ENCODE peak calls at places on chromosomes 5 and 9, in seven cellular contexts. N is A549, O is tibial nerve, X is SJSA1, G is choroid plexus epithelial cell, F is cardiac muscle cell, S is uterus. W is an unnamed sample.

GRCh38 chr5:170795154-170795553 is 11.6 kb downstream of the GABRP start:
- DNase-seq in N (no peak), O (no peak), X (no peak), G (no peak), F (no peak), S (no peak), W (no peak)

GRCh38 chr9:107277801-107278200 is 5.3 kb upstream of the RAD23B start:
- DNase-seq in N (no peak), O (no peak), X (no peak), G (no peak), F (no peak), S (no peak), W (no peak)

GRCh38 chr9:87672586-87672985 is 53.3 kb upstream of the CTSL start:
- DNase-seq in N (no peak), O (no peak), X (no peak), G (no peak), F (no peak), S (no peak), W (no peak)

GRCh38 chr9:19116391-19116790 is 10.9 kb downstream of the PLIN2 start:
- DNase-seq in N (no peak), O (no peak), X (no peak), G (peak), F (peak), S (no peak), W (peak)

GRCh38 chr5:141608557-141608956 is 10.2 kb downstream of the DIAPH1 start:
- DNase-seq in N (peak), O (no peak), X (no peak), G (no peak), F (no peak), S (no peak), W (no peak)

GRCh38 chr9:23044549-23044948 is 597.9 kb downstream of the DMRTA1 start:
- DNase-seq in N (no peak), O (no peak), X (no peak), G (no peak), F (no peak), S (no peak), W (no peak)

GRCh38 chr9:5352637-5353248 is 13.1 kb upstream of the RLN1 start:
- DNase-seq in N (no peak), O (no peak), X (no peak), G (no peak), F (no peak), S (no peak), W (no peak)

GRCh38 chr9:34715639-34716215 is 5.8 kb upstream of the CCL21 start:
- DNase-seq in N (no peak), O (no peak), X (no peak), G (no peak), F (no peak), S (no peak), W (no peak)

GRCh38 chr5:115241881-115242642 is 20.6 kb downstream of the PGGT1B start:
- DNase-seq in N (no peak), O (no peak), X (no peak), G (peak), F (no peak), S (no peak), W (no peak)

GRCh38 chr9:114968710-114969109 is 38.3 kb upstream of the TNFSF8 start:
- DNase-seq in N (no peak), O (no peak), X (peak), G (peak), F (peak), S (no peak), W (no peak)

GRCh38 chr5:14156611-14157493 is 13.7 kb downstream of the TRIO start:
- DNase-seq in N (peak), O (peak), X (peak), G (peak), F (peak), S (no peak), W (no peak)

GRCh38 chr5:88594441-88594840 is 288.5 kb downstream of the MEF2C start:
- DNase-seq in N (no peak), O (no peak), X (no peak), G (no peak), F (no peak), S (no peak), W (no peak)

GRCh38 chr5:71782771-71783770 is 64.0 kb downstream of the CARTPT start:
- DNase-seq in N (peak), O (peak), X (peak), G (peak), F (peak), S (peak), W (peak)

GRCh38 chr9:98795970-98796363 is 388 bp downstream of the ANKS6 start:
- DNase-seq in N (no peak), O (no peak), X (no peak), G (no peak), F (no peak), S (no peak), W (peak)

GRCh38 chr5:79568632-79569190 is 43.5 kb upstream of the TENT2 start:
- DNase-seq in N (no peak), O (no peak), X (no peak), G (no peak), F (no peak), S (no peak), W (no peak)

GRCh38 chr5:123093279-123094226 is 4.5 kb downstream of the PRDM6 start:
- DNase-seq in N (no peak), O (no peak), X (no peak), G (no peak), F (no peak), S (no peak), W (no peak)

GRCh38 chr9:134236001-134236421 is 71.6 kb upstream of the RNU6ATAC start:
- DNase-seq in N (no peak), O (peak), X (no peak), G (peak), F (peak), S (no peak), W (no peak)

GRCh38 chr5:132227485-132228240 is at the start of gene P4HA2:
- DNase-seq in N (peak), O (peak), X (peak), G (peak), F (peak), S (peak), W (peak)

GRCh38 chr5:122310886-122311285 is 1.2 kb upstream of the SNCAIP start:
- DNase-seq in N (no peak), O (no peak), X (no peak), G (no peak), F (peak), S (peak), W (no peak)

GRCh38 chr5:61332369-61332745 is 299 bp downstream of the ZSWIM6 start:
- DNase-seq in N (no peak), O (no peak), X (no peak), G (peak), F (peak), S (no peak), W (peak)

GRCh38 chr9:30597609-30598008 is 1786.8 kb upstream of the ACO1 start:
- DNase-seq in N (no peak), O (no peak), X (no peak), G (no peak), F (no peak), S (no peak), W (no peak)

GRCh38 chr5:57069115-57069835 is 104.6 kb upstream of the GPBP1 start:
- DNase-seq in N (no peak), O (no peak), X (no peak), G (no peak), F (no peak), S (no peak), W (no peak)

GRCh38 chr5:93371893-93372292 is 209.1 kb downstream of the NR2F1-AS1 start:
- DNase-seq in N (no peak), O (no peak), X (no peak), G (no peak), F (no peak), S (no peak), W (no peak)

GRCh38 chr5:111480346-111480745 is 32.0 kb downstream of the STARD4 start:
- DNase-seq in N (no peak), O (no peak), X (no peak), G (no peak), F (no peak), S (no peak), W (no peak)

GRCh38 chr5:68680376-68680775 is 413.4 kb upstream of the SLC30A5 start:
- DNase-seq in N (no peak), O (no peak), X (no peak), G (no peak), F (peak), S (no peak), W (no peak)

GRCh38 chr5:149063901-149064478 is 1.1 kb upstream of the SH3TC2 start:
- DNase-seq in N (no peak), O (no peak), X (no peak), G (no peak), F (no peak), S (no peak), W (no peak)

GRCh38 chr9:134592819-134593200 is 48.8 kb upstream of the COL5A1 start:
- DNase-seq in N (no peak), O (no peak), X (no peak), G (no peak), F (no peak), S (no peak), W (peak)

DNA sequence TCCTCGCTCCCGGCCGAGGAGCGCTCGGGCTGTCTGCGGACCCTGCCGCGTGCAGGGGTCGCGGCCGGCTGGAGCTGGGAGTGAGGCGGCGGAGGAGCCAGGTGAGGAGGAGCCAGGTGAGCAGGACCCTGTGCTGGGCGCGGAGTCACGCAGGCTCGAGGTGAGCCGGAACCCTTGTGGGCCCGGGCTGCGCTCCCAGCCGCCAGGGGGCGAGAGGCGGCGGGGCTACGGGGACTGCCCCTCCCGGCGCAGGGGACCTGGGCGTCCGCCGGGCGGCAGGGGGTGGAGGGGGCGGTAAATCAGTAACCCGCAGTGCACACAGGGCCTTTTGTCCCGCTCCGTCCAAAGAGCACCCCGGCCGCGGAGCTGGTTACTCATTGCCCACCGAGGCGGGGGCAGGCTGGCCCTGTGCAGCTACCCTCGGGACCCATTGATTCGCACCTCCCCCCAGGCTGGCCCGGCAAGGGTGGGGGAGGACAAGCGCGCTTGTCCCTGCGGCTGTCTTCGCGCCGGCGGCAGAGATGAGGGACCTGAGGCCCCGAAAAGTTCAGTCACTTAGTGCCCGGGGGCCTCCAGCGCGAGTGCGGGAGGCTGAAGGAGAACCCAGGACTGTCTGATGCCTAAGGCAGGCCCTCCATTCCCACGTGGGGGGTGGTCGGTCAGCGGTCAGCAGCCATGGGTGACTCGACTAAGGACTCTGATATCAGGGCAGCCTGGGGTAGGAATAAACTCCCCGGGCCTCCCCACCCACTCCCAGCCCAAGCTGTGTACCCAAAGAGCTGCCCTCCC is 397 bp downstream of the FGFR4 start:
- DNase-seq in N (peak), O (no peak), X (peak), G (no peak), F (peak), S (no peak), W (peak)
- H3K4me3 ChIP-seq in N (peak), O (peak), X (peak), G (peak), F (peak), S (peak), W (peak)

GRCh38 chr5:108858959-108859358 is 111.3 kb downstream of the FER start:
- DNase-seq in N (no peak), O (no peak), X (no peak), G (peak), F (peak), S (no peak), W (no peak)
- H3K4me3 ChIP-seq in N (no peak), O (no peak), X (no peak), G (peak), F (no peak), S (no peak), W (no peak)

GRCh38 chr9:126721531-126722098 is 83.2 kb upstream of the ZBTB43 start:
- DNase-seq in N (no peak), O (no peak), X (no peak), G (no peak), F (no peak), S (no peak), W (no peak)
- H3K4me3 ChIP-seq in N (no peak), O (no peak), X (no peak), G (no peak), F (no peak), S (no peak), W (no peak)

DNA sequence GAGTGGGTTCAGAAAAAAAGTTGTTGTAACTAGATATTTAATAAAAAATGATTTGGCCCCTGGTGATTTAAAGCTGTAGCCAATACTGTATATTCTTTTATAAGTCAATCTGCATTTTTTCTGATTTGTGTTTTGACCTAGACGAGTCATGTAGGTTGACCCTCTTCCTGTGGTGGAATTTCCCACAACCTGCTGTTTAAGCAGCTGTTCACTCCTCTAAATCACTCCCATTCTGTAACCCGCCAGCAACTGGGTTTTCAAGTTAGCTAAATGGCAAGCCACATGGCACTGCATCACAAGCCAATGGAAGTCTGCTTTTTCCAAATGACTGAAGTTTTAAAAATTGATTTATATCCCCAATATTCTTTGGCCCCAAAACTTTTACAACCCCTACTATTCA is 184.7 kb upstream of the TLE4 start:
- DNase-seq in N (no peak), O (no peak), X (no peak), G (peak), F (no peak), S (no peak), W (no peak)
- H3K4me3 ChIP-seq in N (no peak), O (no peak), X (no peak), G (no peak), F (no peak), S (no peak), W (no peak)

GRCh38 chr9:122477346-122477745 is 380 bp downstream of the OR1J1 start:
- DNase-seq in N (no peak), O (no peak), X (no peak), G (no peak), F (no peak), S (no peak), W (no peak)
- H3K4me3 ChIP-seq in N (no peak), O (no peak), X (no peak), G (no peak), F (no peak), S (no peak), W (no peak)

GRCh38 chr5:29213475-29213874 is 1980.0 kb upstream of the CDH6 start:
- DNase-seq in N (no peak), O (no peak), X (no peak), G (no peak), F (no peak), S (no peak), W (no peak)
- H3K4me3 ChIP-seq in N (no peak), O (no peak), X (no peak), G (no peak), F (no peak), S (no peak), W (no peak)

GRCh38 chr5:2748841-2749513 is 2.5 kb downstream of the IRX2 start:
- DNase-seq in N (no peak), O (no peak), X (no peak), G (no peak), F (no peak), S (no peak), W (peak)
- H3K4me3 ChIP-seq in N (no peak), O (no peak), X (no peak), G (no peak), F (peak), S (no peak), W (no peak)

DNA sequence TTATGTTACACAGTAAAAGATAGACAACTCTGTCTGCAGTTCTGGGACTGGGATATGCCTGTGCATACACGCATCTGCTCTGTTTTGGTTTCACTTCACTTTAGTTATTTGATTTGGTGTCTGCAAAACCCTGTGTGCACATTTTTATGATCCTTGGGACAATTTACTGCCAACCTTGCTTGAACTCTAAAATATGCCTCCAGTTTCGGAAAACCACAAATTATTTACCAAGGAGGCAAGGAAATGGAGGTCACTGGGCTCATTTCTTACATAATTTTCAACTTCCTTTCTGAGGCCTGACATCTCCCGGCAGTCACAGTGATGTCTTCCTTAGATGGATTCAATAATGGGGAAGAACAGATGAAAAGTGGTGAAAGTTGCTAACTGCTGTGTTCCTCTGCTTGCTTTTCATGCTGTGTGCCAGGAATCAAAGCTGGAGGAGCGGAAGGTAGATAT is 61.2 kb upstream of the TAF11L2 start:
- DNase-seq in N (no peak), O (peak), X (no peak), G (peak), F (no peak), S (no peak), W (no peak)
- H3K4me3 ChIP-seq in N (no peak), O (no peak), X (peak), G (peak), F (no peak), S (peak), W (no peak)